ENCODE peak calls at places on chromosomes 2 and 18, in seven cellular contexts. One of them, this sample, is unnamed.

GRCh38 chr2:72220170-72220569 is 72.5 kb upstream of the CYP26B1 start:
- DNase-seq in endothelial cell: peak
- DNase-seq in ascending aorta: no peak
- DNase-seq in GM13977: no peak
- DNase-seq in cardiac muscle cell: peak
- DNase-seq in glutamatergic neuron: peak
- DNase-seq in Peyer's patch: no peak
- DNase-seq in this sample: no peak

GRCh38 chr2:212364586-212364985 is 174.0 kb downstream of the ERBB4 start:
- DNase-seq in glutamatergic neuron: no peak
- DNase-seq in cardiac muscle cell: peak
- DNase-seq in ascending aorta: no peak
- DNase-seq in endothelial cell: no peak
- DNase-seq in Peyer's patch: no peak
- DNase-seq in GM13977: no peak
- DNase-seq in this sample: no peak

GRCh38 chr18:62606106-62606505 is 83.3 kb downstream of the ZCCHC2 start:
- DNase-seq in GM13977: no peak
- DNase-seq in cardiac muscle cell: no peak
- DNase-seq in ascending aorta: no peak
- DNase-seq in glutamatergic neuron: no peak
- DNase-seq in Peyer's patch: no peak
- DNase-seq in endothelial cell: no peak
- DNase-seq in this sample: no peak

GRCh38 chr2:72134997-72135800 is 12.5 kb downstream of the CYP26B1 start:
- DNase-seq in GM13977: no peak
- DNase-seq in endothelial cell: no peak
- DNase-seq in ascending aorta: no peak
- DNase-seq in cardiac muscle cell: no peak
- DNase-seq in glutamatergic neuron: no peak
- DNase-seq in Peyer's patch: peak
- DNase-seq in this sample: no peak

GRCh38 chr2:53508667-53509066 is 258.9 kb upstream of the CHAC2 start:
- DNase-seq in cardiac muscle cell: no peak
- DNase-seq in endothelial cell: no peak
- DNase-seq in GM13977: no peak
- DNase-seq in glutamatergic neuron: no peak
- DNase-seq in Peyer's patch: no peak
- DNase-seq in ascending aorta: no peak
- DNase-seq in this sample: no peak

GRCh38 chr18:47917923-47918610 is 12.4 kb downstream of the SMAD2 start:
- DNase-seq in Peyer's patch: no peak
- DNase-seq in endothelial cell: no peak
- DNase-seq in GM13977: no peak
- DNase-seq in glutamatergic neuron: no peak
- DNase-seq in ascending aorta: no peak
- DNase-seq in cardiac muscle cell: no peak
- DNase-seq in this sample: no peak

GRCh38 chr18:74806700-74807416 is 209.2 kb downstream of the ZNF407 start:
- DNase-seq in cardiac muscle cell: peak
- DNase-seq in ascending aorta: no peak
- DNase-seq in glutamatergic neuron: no peak
- DNase-seq in Peyer's patch: no peak
- DNase-seq in GM13977: peak
- DNase-seq in endothelial cell: no peak
- DNase-seq in this sample: no peak

GRCh38 chr2:71948781-71949536 is 198.7 kb downstream of the CYP26B1 start:
- DNase-seq in GM13977: no peak
- DNase-seq in cardiac muscle cell: peak
- DNase-seq in ascending aorta: no peak
- DNase-seq in glutamatergic neuron: no peak
- DNase-seq in endothelial cell: no peak
- DNase-seq in Peyer's patch: no peak
- DNase-seq in this sample: no peak

GRCh38 chr2:239827511-239827865 is 197.7 kb downstream of the NDUFA10 start:
- DNase-seq in endothelial cell: no peak
- DNase-seq in cardiac muscle cell: no peak
- DNase-seq in Peyer's patch: peak
- DNase-seq in ascending aorta: no peak
- DNase-seq in glutamatergic neuron: no peak
- DNase-seq in GM13977: no peak
- DNase-seq in this sample: peak

GRCh38 chr2:219569041-219569440 is 2.3 kb downstream of the OBSL1 start:
- DNase-seq in cardiac muscle cell: no peak
- DNase-seq in endothelial cell: no peak
- DNase-seq in ascending aorta: no peak
- DNase-seq in glutamatergic neuron: no peak
- DNase-seq in Peyer's patch: no peak
- DNase-seq in GM13977: no peak
- DNase-seq in this sample: no peak

GRCh38 chr2:219209818-219210571 is 3.4 kb downstream of the ZFAND2B start:
- DNase-seq in cardiac muscle cell: no peak
- DNase-seq in glutamatergic neuron: no peak
- DNase-seq in GM13977: no peak
- DNase-seq in endothelial cell: no peak
- DNase-seq in ascending aorta: no peak
- DNase-seq in Peyer's patch: peak
- DNase-seq in this sample: no peak

GRCh38 chr2:74764429-74765272 is 69.3 kb upstream of the HK2 start:
- DNase-seq in ascending aorta: no peak
- DNase-seq in endothelial cell: peak
- DNase-seq in glutamatergic neuron: no peak
- DNase-seq in cardiac muscle cell: peak
- DNase-seq in GM13977: no peak
- DNase-seq in Peyer's patch: no peak
- DNase-seq in this sample: no peak

GRCh38 chr18:57959278-57959677 is 84.7 kb upstream of the NEDD4L start:
- DNase-seq in Peyer's patch: peak
- DNase-seq in glutamatergic neuron: no peak
- DNase-seq in ascending aorta: no peak
- DNase-seq in GM13977: peak
- DNase-seq in cardiac muscle cell: peak
- DNase-seq in endothelial cell: peak
- DNase-seq in this sample: no peak
- TF ChIP-seq CTCF in Peyer's patch: peak
- TF ChIP-seq CTCF in glutamatergic neuron: peak
- TF ChIP-seq CTCF in ascending aorta: no peak
- TF ChIP-seq CTCF in GM13977: peak
- TF ChIP-seq CTCF in cardiac muscle cell: peak
- TF ChIP-seq CTCF in endothelial cell: peak
- TF ChIP-seq CTCF in this sample: no peak

DNA sequence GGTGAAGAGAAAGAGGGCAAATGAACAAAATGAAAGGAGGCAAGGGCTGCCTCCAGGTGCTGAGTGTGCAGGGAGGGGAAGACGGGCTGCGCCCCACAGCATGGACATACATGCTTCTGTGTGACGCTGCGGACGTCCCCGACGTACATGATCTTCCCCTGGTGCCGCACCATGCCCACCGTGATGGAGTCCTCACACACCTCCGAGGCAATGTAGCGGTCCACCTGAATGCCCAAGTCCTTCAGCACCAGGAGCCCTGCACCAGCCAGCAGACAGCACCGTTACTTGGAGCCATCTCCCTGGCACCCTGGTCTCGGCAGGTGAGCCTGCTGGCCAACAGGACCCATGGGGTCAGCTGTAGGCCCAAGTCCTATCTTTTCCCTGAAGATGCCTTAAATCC is 73.1 kb upstream of the POMC start:
- DNase-seq in Peyer's patch: no peak
- DNase-seq in cardiac muscle cell: no peak
- DNase-seq in GM13977: no peak
- DNase-seq in glutamatergic neuron: no peak
- DNase-seq in endothelial cell: no peak
- DNase-seq in ascending aorta: no peak
- DNase-seq in this sample: no peak
- TF ChIP-seq CTCF in Peyer's patch: no peak
- TF ChIP-seq CTCF in cardiac muscle cell: no peak
- TF ChIP-seq CTCF in GM13977: no peak
- TF ChIP-seq CTCF in glutamatergic neuron: no peak
- TF ChIP-seq CTCF in endothelial cell: no peak
- TF ChIP-seq CTCF in ascending aorta: no peak
- TF ChIP-seq CTCF in this sample: no peak

DNA sequence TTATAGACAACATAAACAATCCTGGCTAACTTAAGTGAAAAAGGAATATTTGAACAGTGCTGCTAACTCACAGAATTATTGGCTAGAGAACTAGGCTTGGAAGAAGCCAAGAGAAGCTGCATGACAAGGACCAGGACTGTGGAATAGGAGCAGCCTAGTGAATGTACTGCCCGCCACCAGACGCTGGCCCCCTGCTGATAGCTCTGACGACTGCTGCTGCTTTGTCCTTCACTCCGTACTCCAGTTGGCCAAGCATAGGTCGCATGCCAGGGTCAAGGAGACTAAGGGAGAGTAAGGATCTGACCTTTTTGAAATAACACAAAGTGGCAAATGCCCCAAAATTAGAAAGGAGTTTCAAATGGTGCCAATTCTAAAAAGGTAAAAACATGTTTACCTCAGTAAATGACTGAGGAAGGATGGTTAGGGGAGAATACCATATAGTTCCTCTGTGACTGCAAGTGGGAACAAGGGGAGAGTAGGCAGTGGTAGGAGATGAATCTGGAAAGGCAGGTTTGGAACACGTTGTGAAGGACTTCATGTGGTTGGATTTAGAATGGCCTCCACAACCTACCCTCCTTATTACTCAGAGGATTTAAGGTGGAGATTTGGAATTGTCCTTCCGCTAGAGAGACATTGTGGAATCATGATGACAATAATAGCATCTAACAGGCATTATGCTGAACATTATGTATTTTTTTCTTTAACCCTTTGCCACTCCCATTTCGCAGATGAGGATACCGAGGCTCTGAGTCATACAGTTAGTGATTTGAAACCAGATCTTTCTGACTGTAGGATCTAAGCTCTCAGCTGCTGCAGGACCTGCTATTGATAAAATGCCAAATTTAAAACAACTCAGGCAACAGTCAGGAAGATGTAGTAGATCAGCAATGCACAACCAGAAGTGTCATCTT is 19.5 kb downstream of the STRADB start:
- DNase-seq in endothelial cell: no peak
- DNase-seq in cardiac muscle cell: peak
- DNase-seq in glutamatergic neuron: peak
- DNase-seq in ascending aorta: no peak
- DNase-seq in Peyer's patch: no peak
- DNase-seq in GM13977: no peak
- DNase-seq in this sample: no peak
- TF ChIP-seq CTCF in endothelial cell: no peak
- TF ChIP-seq CTCF in cardiac muscle cell: no peak
- TF ChIP-seq CTCF in glutamatergic neuron: no peak
- TF ChIP-seq CTCF in ascending aorta: no peak
- TF ChIP-seq CTCF in Peyer's patch: no peak
- TF ChIP-seq CTCF in GM13977: no peak
- TF ChIP-seq CTCF in this sample: no peak

GRCh38 chr2:232310189-232310588 is 68.4 kb upstream of the ALPP start:
- DNase-seq in Peyer's patch: peak
- DNase-seq in cardiac muscle cell: no peak
- DNase-seq in ascending aorta: no peak
- DNase-seq in GM13977: no peak
- DNase-seq in glutamatergic neuron: no peak
- DNase-seq in endothelial cell: no peak
- DNase-seq in this sample: no peak

GRCh38 chr2:232309592-232309991 is 69.0 kb upstream of the ALPP start:
- DNase-seq in GM13977: no peak
- DNase-seq in glutamatergic neuron: no peak
- DNase-seq in endothelial cell: no peak
- DNase-seq in cardiac muscle cell: no peak
- DNase-seq in ascending aorta: no peak
- DNase-seq in Peyer's patch: peak
- DNase-seq in this sample: no peak

GRCh38 chr2:232308986-232309385 is 69.6 kb upstream of the ALPP start:
- DNase-seq in endothelial cell: no peak
- DNase-seq in GM13977: no peak
- DNase-seq in Peyer's patch: peak
- DNase-seq in glutamatergic neuron: no peak
- DNase-seq in ascending aorta: no peak
- DNase-seq in cardiac muscle cell: no peak
- DNase-seq in this sample: no peak

GRCh38 chr2:232307854-232308253 is 70.7 kb upstream of the ALPP start:
- DNase-seq in Peyer's patch: peak
- DNase-seq in ascending aorta: no peak
- DNase-seq in cardiac muscle cell: no peak
- DNase-seq in endothelial cell: no peak
- DNase-seq in GM13977: no peak
- DNase-seq in glutamatergic neuron: no peak
- DNase-seq in this sample: no peak

GRCh38 chr2:232310690-232311089 is 67.9 kb upstream of the ALPP start:
- DNase-seq in GM13977: no peak
- DNase-seq in cardiac muscle cell: no peak
- DNase-seq in endothelial cell: no peak
- DNase-seq in ascending aorta: no peak
- DNase-seq in Peyer's patch: peak
- DNase-seq in glutamatergic neuron: no peak
- DNase-seq in this sample: no peak
- TF ChIP-seq CTCF in GM13977: no peak
- TF ChIP-seq CTCF in cardiac muscle cell: no peak
- TF ChIP-seq CTCF in endothelial cell: no peak
- TF ChIP-seq CTCF in ascending aorta: no peak
- TF ChIP-seq CTCF in Peyer's patch: no peak
- TF ChIP-seq CTCF in glutamatergic neuron: no peak
- TF ChIP-seq CTCF in this sample: no peak

DNA sequence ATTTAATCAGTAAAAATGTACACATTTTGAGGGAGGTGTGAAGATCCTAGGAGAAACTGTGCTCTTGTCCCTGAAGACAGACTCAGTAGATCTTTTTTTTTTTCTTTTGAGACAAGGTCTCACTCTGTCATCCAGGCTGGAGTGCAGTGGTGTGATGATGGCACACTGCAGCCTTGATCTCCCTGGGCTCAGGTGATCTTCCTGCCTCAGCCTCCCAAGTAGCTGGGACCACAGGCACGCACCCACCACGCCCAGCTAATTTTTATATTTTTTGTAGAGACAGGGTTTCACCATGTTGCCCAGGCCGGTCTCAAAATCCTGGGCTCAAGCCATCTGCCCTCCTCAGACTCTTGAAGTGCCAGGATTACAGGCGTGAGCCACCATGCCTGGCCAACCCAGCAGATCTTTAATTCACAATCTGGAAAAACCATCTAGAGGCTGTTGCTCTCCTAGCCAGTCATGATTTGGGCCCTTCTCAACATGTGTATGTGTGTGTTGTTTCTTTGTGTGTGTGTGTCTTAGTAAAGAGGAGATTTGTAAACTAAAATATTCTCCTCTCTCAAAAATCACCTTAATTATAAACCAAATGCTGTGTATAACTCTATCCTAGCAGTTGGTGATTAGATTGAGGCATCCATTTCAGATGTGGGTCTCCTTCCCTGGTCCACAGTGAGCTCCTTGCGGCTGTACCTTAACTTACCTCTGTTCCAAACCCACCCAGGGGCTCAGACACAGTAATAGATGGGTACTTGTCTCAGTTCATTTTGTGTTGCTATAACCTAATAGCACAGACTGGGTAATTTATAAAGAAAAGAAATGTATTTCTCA is 3.9 kb upstream of the MYCN start:
- DNase-seq in ascending aorta: no peak
- DNase-seq in GM13977: no peak
- DNase-seq in endothelial cell: no peak
- DNase-seq in glutamatergic neuron: no peak
- DNase-seq in cardiac muscle cell: no peak
- DNase-seq in Peyer's patch: no peak
- DNase-seq in this sample: no peak
- TF ChIP-seq CTCF in ascending aorta: no peak
- TF ChIP-seq CTCF in GM13977: no peak
- TF ChIP-seq CTCF in endothelial cell: no peak
- TF ChIP-seq CTCF in glutamatergic neuron: no peak
- TF ChIP-seq CTCF in cardiac muscle cell: no peak
- TF ChIP-seq CTCF in Peyer's patch: no peak
- TF ChIP-seq CTCF in this sample: no peak

GRCh38 chr2:31823558-31823957 is 187.2 kb downstream of the MEMO1 start:
- DNase-seq in glutamatergic neuron: no peak
- DNase-seq in GM13977: no peak
- DNase-seq in endothelial cell: no peak
- DNase-seq in cardiac muscle cell: no peak
- DNase-seq in Peyer's patch: no peak
- DNase-seq in ascending aorta: no peak
- DNase-seq in this sample: no peak

GRCh38 chr2:31822587-31822986 is 188.2 kb downstream of the MEMO1 start:
- DNase-seq in glutamatergic neuron: no peak
- DNase-seq in ascending aorta: no peak
- DNase-seq in Peyer's patch: no peak
- DNase-seq in endothelial cell: no peak
- DNase-seq in GM13977: no peak
- DNase-seq in cardiac muscle cell: no peak
- DNase-seq in this sample: no peak
- TF ChIP-seq CTCF in glutamatergic neuron: no peak
- TF ChIP-seq CTCF in ascending aorta: no peak
- TF ChIP-seq CTCF in Peyer's patch: no peak
- TF ChIP-seq CTCF in endothelial cell: no peak
- TF ChIP-seq CTCF in GM13977: no peak
- TF ChIP-seq CTCF in cardiac muscle cell: no peak
- TF ChIP-seq CTCF in this sample: no peak

This sample was measured in omental fat pad.